ENCODE peak calls at places on chromosomes 6 and 20, in four cellular contexts. C, W, R and Z are unnamed samples.

GRCh38 chr6:118712955-118713354 is 61.6 kb upstream of the CEP85L start:
- DNase-seq in R (no peak), W (no peak), C (no peak), Z (no peak)

GRCh38 chr20:20443509-20443908 is 75.6 kb downstream of the INSM1 start:
- DNase-seq in C (no peak), R (no peak), W (no peak), Z (no peak)

GRCh38 chr6:11288065-11288464 is 55.6 kb upstream of the NEDD9 start:
- DNase-seq in R (no peak), C (peak), W (no peak), Z (no peak)

GRCh38 chr6:34001706-34002645 is 143.9 kb downstream of the GRM4 start:
- DNase-seq in R (no peak), C (no peak), W (no peak), Z (no peak)

GRCh38 chr6:159691963-159692287 is 1.1 kb downstream of the SOD2 start:
- DNase-seq in R (peak), C (no peak), W (no peak), Z (no peak)

GRCh38 chr6:36386495-36387439 is 702 bp downstream of the ETV7 start:
- DNase-seq in C (peak), W (peak), R (no peak), Z (no peak)

GRCh38 chr20:63829943-63830820 is 882 bp downstream of the ZBTB46 start:
- DNase-seq in R (no peak), W (peak), C (no peak), Z (no peak)

GRCh38 chr20:35768731-35769664 is 2.8 kb upstream of the PHF20 start:
- DNase-seq in W (peak), R (peak), C (peak), Z (peak)